ENCODE peak calls at places on chromosomes 13 and 19, in seven cellular contexts. O is Peyer's patch, H is PC-3, C is HCT116, A is heart left ventricle, N is GM23338, R is upper lobe of right lung. S is an unnamed sample.

GRCh38 chr13:37306778-37307544 is 201.5 kb upstream of the CSNK1A1L start:
- DNase-seq in O (no peak), H (peak; percentile 88), C (no peak), A (no peak), N (no peak), R (no peak), S (no peak)

GRCh38 chr13:64165826-64166225 is 2750.2 kb upstream of the PCDH20 start:
- DNase-seq in O (no peak), H (no peak), C (no peak), A (no peak), N (no peak), R (no peak), S (no peak)

GRCh38 chr13:41802684-41803554 is 158.0 kb downstream of the VWA8 start:
- DNase-seq in O (no peak), H (peak; percentile 49), C (no peak), A (no peak), N (no peak), R (no peak), S (no peak)

GRCh38 chr19:34141036-34141435 is 31.3 kb upstream of the LSM14A start:
- DNase-seq in O (no peak), H (no peak), C (no peak), A (no peak), N (no peak), R (no peak), S (no peak)

GRCh38 chr19:45505151-45505995 is 1.9 kb upstream of the VASP start:
- DNase-seq in O (no peak), H (no peak), C (no peak), A (no peak), N (no peak), R (no peak), S (no peak)

GRCh38 chr13:23254506-23254905 is 73.7 kb downstream of the SGCG start:
- DNase-seq in O (no peak), H (no peak), C (no peak), A (no peak), N (peak; percentile 12), R (no peak), S (no peak)

GRCh38 chr13:22121340-22121739 is 450.5 kb downstream of the FGF9 start:
- DNase-seq in O (no peak), H (no peak), C (no peak), A (no peak), N (no peak), R (no peak), S (no peak)

GRCh38 chr13:107585466-107585865 is 629.9 kb downstream of the LIG4 start:
- DNase-seq in O (no peak), H (no peak), C (no peak), A (no peak), N (no peak), R (no peak), S (no peak)

GRCh38 chr13:91747164-91747563 is 348.7 kb downstream of the GPC5 start:
- DNase-seq in O (no peak), H (no peak), C (no peak), A (no peak), N (no peak), R (no peak), S (no peak)

GRCh38 chr13:84439108-84439507 is 556.8 kb upstream of the SLITRK1 start:
- DNase-seq in O (no peak), H (no peak), C (no peak), A (no peak), N (no peak), R (no peak), S (no peak)

GRCh38 chr13:39415403-39415802 is 187.6 kb downstream of the LHFPL6 start:
- DNase-seq in O (no peak), H (peak; percentile 44), C (peak; percentile 15), A (peak; percentile 67), N (peak; percentile 63), R (no peak), S (no peak)

GRCh38 chr13:29936051-29936813 is 85.8 kb upstream of the UBL3 start:
- DNase-seq in O (no peak), H (no peak), C (no peak), A (no peak), N (no peak), R (no peak), S (peak; percentile 10)

GRCh38 chr13:99432637-99433542 is 68.4 kb upstream of the TM9SF2 start:
- DNase-seq in O (peak; percentile 86), H (peak; percentile 75), C (peak; percentile 36), A (peak; percentile 72), N (peak; percentile 77), R (peak; percentile 76), S (peak; percentile 89)

GRCh38 chr19:43634877-43635560 is 4.6 kb downstream of the CADM4 start:
- DNase-seq in O (no peak), H (no peak), C (no peak), A (no peak), N (peak; percentile 77), R (no peak), S (no peak)

GRCh38 chr13:45206340-45206739 is 5.5 kb upstream of the KCTD4 start:
- DNase-seq in O (no peak), H (peak; percentile 89), C (peak; percentile 69), A (no peak), N (no peak), R (no peak), S (peak; percentile 69)

GRCh38 chr19:56683119-56683518 is 11.6 kb upstream of the ZNF835 start:
- DNase-seq in O (no peak), H (no peak), C (no peak), A (no peak), N (no peak), R (no peak), S (no peak)

GRCh38 chr19:32910094-32910493 is 40.5 kb upstream of the SLC7A9 start:
- DNase-seq in O (no peak), H (no peak), C (no peak), A (no peak), N (no peak), R (no peak), S (no peak)

GRCh38 chr13:104111031-104111430 is 1044.8 kb upstream of the SLC10A2 start:
- DNase-seq in O (no peak), H (no peak), C (no peak), A (no peak), N (no peak), R (no peak), S (no peak)

GRCh38 chr13:104105418-104106355 is 1039.5 kb upstream of the SLC10A2 start:
- DNase-seq in O (no peak), H (peak; percentile 9), C (no peak), A (no peak), N (no peak), R (no peak), S (no peak)

DNA sequence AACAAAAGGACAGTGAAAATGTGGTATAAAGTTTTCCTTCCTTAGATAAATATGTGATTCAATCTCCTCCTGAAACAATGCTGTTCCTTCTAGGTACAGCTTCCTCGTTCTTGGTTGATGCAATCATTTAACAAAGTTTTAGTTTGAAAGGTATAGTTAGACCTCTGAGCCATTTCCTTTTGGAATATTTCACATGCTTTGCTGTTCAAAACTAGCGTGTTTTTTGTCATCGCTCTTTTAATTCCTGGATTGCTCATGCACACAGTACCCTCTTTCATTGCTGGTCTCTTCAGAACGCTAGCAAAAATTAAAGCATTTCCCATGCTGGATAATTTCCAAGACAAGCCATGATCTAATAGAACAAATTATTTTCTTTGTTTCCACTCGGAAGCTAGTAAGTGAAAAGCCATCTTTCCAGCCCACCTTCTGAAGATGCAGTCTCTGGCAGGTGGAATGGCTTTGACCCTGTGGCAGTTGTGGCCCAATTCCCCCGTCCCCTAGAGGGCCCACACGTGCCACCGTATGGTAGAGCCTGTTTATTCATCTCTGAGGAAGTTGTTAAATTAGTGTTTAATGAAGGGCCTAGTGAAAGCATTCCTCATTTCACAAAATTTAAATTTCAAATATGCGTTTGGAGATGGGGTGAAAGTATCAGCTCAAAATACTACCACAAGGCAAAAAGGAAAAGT is 1040.6 kb upstream of the SLC10A2 start:
- DNase-seq in O (no peak), H (peak; percentile 57), C (no peak), A (no peak), N (peak; percentile 28), R (no peak), S (no peak)
- H3K4me3 ChIP-seq in O (no peak overlapping the region), H (no peak overlapping the region), C (no peak overlapping the region), A (no peak overlapping the region), N (no peak overlapping the region), R (no peak overlapping the region), S (no peak overlapping the region)

GRCh38 chr19:13029893-13030292 is 34.6 kb downstream of the NFIX start:
- DNase-seq in O (peak; percentile 70), H (peak; percentile 50), C (no peak), A (no peak), N (peak; percentile 79), R (no peak), S (no peak)
- TF ChIP-seq CTCF in O (peak; percentile 24), H (peak; percentile 84), C (peak; percentile 63), A (peak; percentile 40), N (peak; percentile 83), R (peak; percentile 42), S (peak; percentile 70)

DNA sequence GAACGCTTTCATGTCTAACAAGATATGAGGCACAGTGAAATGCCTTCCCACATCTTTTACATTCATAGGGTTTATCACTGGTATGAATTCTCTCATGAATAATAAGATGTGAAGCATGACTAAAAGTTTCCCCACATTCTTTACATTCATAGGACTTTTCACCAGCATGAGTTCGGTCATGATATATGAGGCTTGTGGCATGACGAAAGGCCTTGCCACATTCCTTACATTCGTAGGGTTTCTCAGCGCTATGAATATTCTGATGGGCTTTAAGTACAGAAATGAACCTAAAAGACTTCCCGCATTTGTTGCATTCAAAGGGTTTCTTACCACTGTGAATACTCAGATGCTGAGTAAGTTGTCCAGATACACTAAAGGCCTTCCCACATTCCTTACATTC is 21.3 kb downstream of the ZNF607 start:
- DNase-seq in O (no peak), H (no peak), C (no peak), A (no peak), N (no peak), R (no peak), S (no peak)
- H3K36me3 ChIP-seq in O (peaks cover 21% of the 10 kb centered on the region), H (peaks cover 28% of the 10 kb centered on the region), C (peaks cover 11% of the 10 kb centered on the region), A (peaks cover 12% of the 10 kb centered on the region), N (no peaks in the 10 kb centered on the region), R (peaks cover 18% of the 10 kb centered on the region), S (peaks cover 4% of the 10 kb centered on the region)

DNA sequence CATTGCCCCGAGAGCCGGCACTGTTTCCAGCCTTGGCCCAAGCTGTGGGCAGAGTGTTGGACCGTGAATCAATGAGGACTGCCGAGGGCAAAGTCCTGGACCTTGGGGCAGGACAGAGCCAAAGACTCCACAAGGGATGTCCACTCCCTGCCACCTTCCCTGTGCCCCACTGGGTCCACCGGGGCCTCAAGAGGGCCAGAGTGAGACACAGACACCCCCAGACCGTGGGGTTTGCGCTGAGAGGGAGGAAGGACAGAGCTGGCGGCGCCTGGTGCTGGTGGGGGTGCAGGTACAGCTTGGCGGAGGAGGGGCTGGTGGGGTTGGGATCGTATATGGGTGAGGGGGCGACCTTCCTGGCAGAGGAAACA is 11.8 kb downstream of the MAST3 start:
- DNase-seq in O (peak; percentile 79), H (no peak), C (no peak), A (no peak), N (no peak), R (no peak), S (no peak)
- H3K4me3 ChIP-seq in O (peak overlapping the region; percentile 71), H (peak overlapping the region; percentile 83), C (peak overlapping the region; percentile 63), A (peak overlapping the region; percentile 57), N (peak overlapping the region; percentile 90), R (peak overlapping the region; percentile 69), S (peak overlapping the region; percentile 82)

GRCh38 chr13:49560270-49561063 is 24.9 kb downstream of the RCBTB1 start:
- DNase-seq in O (no peak), H (peak; percentile 38), C (no peak), A (no peak), N (peak; percentile 52), R (no peak), S (no peak)
- TF ChIP-seq CTCF in O (peak; percentile 5), H (peak; percentile 53), C (no peak), A (no peak), N (peak; percentile 54), R (peak; percentile 31), S (no peak)